ENCODE peak calls at places on chromosomes 12 and 14, in ten cellular contexts. I is NCI-H510A treated with DMSO at 0.1 percent for 48 hours; U is stromal cell of bone marrow; K is activated CD4-positive, alpha-beta T cell treated with anti-CD3 and anti-CD28 coated beads, Interleukin-2, amount 50 U/mL, for 4 hours; F is SW 1271; X is HFFc6; Q is H7; J is kidney epithelial cell; V is left lung; C is ovary. M is an unnamed sample.

GRCh38 chr12:53096089-53096741 is 1.3 kb upstream of the IGFBP6 start:
- DNase-seq in I (no peak), U (peak; percentile 98), K (no peak), F (no peak), X (peak; percentile 59), Q (peak; percentile 68), J (no peak), V (peak; percentile 55), C (peak; percentile 78), M (peak; percentile 70)

GRCh38 chr14:68978550-68978911 is 571 bp downstream of the ACTN1 start:
- DNase-seq in I (peak; percentile 59), U (no peak), K (peak; percentile 32), F (peak; percentile 17), X (no peak), Q (peak; percentile 95), J (no peak), V (peak; percentile 71), C (peak; percentile 88), M (no peak)

GRCh38 chr12:119710374-119710773 is 42.4 kb downstream of the PRKAB1 start:
- DNase-seq in I (peak; percentile 93), U (no peak), K (no peak), F (no peak), X (no peak), Q (no peak), J (peak; percentile 67), V (peak; percentile 70), C (no peak), M (no peak)

GRCh38 chr12:1920436-1920835 is 2.0 kb upstream of the CACNA2D4 start:
- DNase-seq in I (no peak), U (no peak), K (no peak), F (no peak), X (no peak), Q (peak; percentile 9), J (no peak), V (no peak), C (no peak), M (no peak)

GRCh38 chr14:23061995-23062394 is 4.7 kb upstream of the CDH24 start:
- DNase-seq in I (no peak), U (peak; percentile 67), K (no peak), F (no peak), X (peak; percentile 90), Q (peak; percentile 23), J (peak; percentile 85), V (peak; percentile 68), C (peak; percentile 83), M (no peak)

GRCh38 chr12:131074221-131075083 is 120.7 kb downstream of the ADGRD1 start:
- DNase-seq in I (no peak), U (peak; percentile 10), K (no peak), F (no peak), X (no peak), Q (peak; percentile 48), J (no peak), V (peak; percentile 33), C (peak; percentile 35), M (no peak)

GRCh38 chr12:57299514-57300016 is 48.6 kb upstream of the STAC3 start:
- DNase-seq in I (peak; percentile 74), U (no peak), K (no peak), F (no peak), X (no peak), Q (no peak), J (no peak), V (no peak), C (no peak), M (no peak)

GRCh38 chr12:50621435-50622304 is 116.9 kb downstream of the DIP2B start:
- DNase-seq in I (no peak), U (no peak), K (no peak), F (no peak), X (no peak), Q (no peak), J (no peak), V (no peak), C (no peak), M (no peak)

GRCh38 chr14:39229222-39229543 is 4.5 kb upstream of the MIA2 start:
- DNase-seq in I (no peak), U (no peak), K (peak; percentile 21), F (no peak), X (no peak), Q (no peak), J (no peak), V (no peak), C (no peak), M (no peak)

GRCh38 chr14:101350021-101350420 is 211.3 kb upstream of the DIO3 start:
- DNase-seq in I (no peak), U (no peak), K (no peak), F (no peak), X (no peak), Q (no peak), J (no peak), V (no peak), C (no peak), M (no peak)

GRCh38 chr12:105423237-105423636 is 92.7 kb downstream of the C12orf75 start:
- DNase-seq in I (no peak), U (no peak), K (no peak), F (no peak), X (no peak), Q (no peak), J (no peak), V (no peak), C (no peak), M (no peak)

GRCh38 chr12:80939231-80939950 is 1.7 kb upstream of the LIN7A start:
- DNase-seq in I (no peak), U (no peak), K (no peak), F (no peak), X (no peak), Q (no peak), J (no peak), V (no peak), C (no peak), M (no peak)

GRCh38 chr12:102379346-102379745 is 101.0 kb downstream of the IGF1 start:
- DNase-seq in I (no peak), U (no peak), K (no peak), F (no peak), X (no peak), Q (no peak), J (no peak), V (no peak), C (no peak), M (no peak)

GRCh38 chr12:110860833-110861291 is 14.1 kb downstream of the CCDC63 start:
- DNase-seq in I (no peak), U (no peak), K (no peak), F (no peak), X (no peak), Q (peak; percentile 60), J (no peak), V (no peak), C (no peak), M (no peak)

GRCh38 chr12:72872986-72873385 is 600.8 kb downstream of the TRHDE start:
- DNase-seq in I (no peak), U (no peak), K (no peak), F (no peak), X (no peak), Q (no peak), J (no peak), V (no peak), C (no peak), M (no peak)

GRCh38 chr14:97456958-97457357 is 659.8 kb downstream of the VRK1 start:
- DNase-seq in I (no peak), U (no peak), K (peak; percentile 66), F (no peak), X (no peak), Q (no peak), J (peak; percentile 1), V (no peak), C (no peak), M (peak; percentile 35)

GRCh38 chr14:68686724-68687123 is 106.1 kb downstream of the ZFP36L1 start:
- DNase-seq in I (no peak), U (no peak), K (no peak), F (no peak), X (no peak), Q (no peak), J (no peak), V (no peak), C (no peak), M (no peak)

M was measured in T1000.